ENCODE peak calls at places on chromosomes 13 and 19, in six cellular contexts. W is GM23248, X is tibial artery, L is left cardiac atrium, Z is hepatic stellate cell, R is neural crest cell. C is an unnamed sample.

GRCh38 chr13:40169476-40169875 is 497.0 kb downstream of the FOXO1 start:
- DNase-seq in W (peak), X (no peak), L (no peak), Z (no peak), R (no peak), C (no peak)

GRCh38 chr19:51944798-51945552 is 17.7 kb downstream of the ZNF613 start:
- DNase-seq in W (peak), X (no peak), L (no peak), Z (no peak), R (no peak), C (no peak)

GRCh38 chr19:3083964-3084363 is 10.2 kb upstream of the GNA11 start:
- DNase-seq in W (no peak), X (no peak), L (no peak), Z (no peak), R (no peak), C (no peak)

GRCh38 chr13:39811051-39811450 is 155.6 kb downstream of the COG6 start:
- DNase-seq in W (no peak), X (no peak), L (no peak), Z (no peak), R (no peak), C (no peak)

GRCh38 chr19:32824136-32824835 is 45.3 kb downstream of the SLC7A9 start:
- DNase-seq in W (no peak), X (no peak), L (no peak), Z (no peak), R (no peak), C (no peak)

GRCh38 chr13:26425439-26426358 is 131.8 kb upstream of the WASF3 start:
- DNase-seq in W (no peak), X (no peak), L (peak), Z (peak), R (no peak), C (peak)

GRCh38 chr13:82803341-82803740 is 1078.9 kb downstream of the SLITRK1 start:
- DNase-seq in W (peak), X (no peak), L (no peak), Z (no peak), R (no peak), C (peak)

GRCh38 chr13:20475927-20476691 is 49.5 kb downstream of the CRYL1 start:
- DNase-seq in W (no peak), X (no peak), L (no peak), Z (no peak), R (no peak), C (no peak)

GRCh38 chr19:18117692-18118378 is 20.3 kb downstream of the MAST3 start:
- DNase-seq in W (peak), X (peak), L (peak), Z (peak), R (peak), C (peak)

GRCh38 chr19:56942749-56943148 is 102.2 kb upstream of the PEG3 start:
- DNase-seq in W (peak), X (peak), L (peak), Z (no peak), R (no peak), C (peak)

GRCh38 chr19:18657590-18658365 is 20.9 kb downstream of the KLHL26 start:
- DNase-seq in W (peak), X (peak), L (peak), Z (peak), R (peak), C (peak)

GRCh38 chr13:84917252-84917878 is 881.9 kb downstream of the SLITRK6 start:
- DNase-seq in W (peak), X (no peak), L (no peak), Z (no peak), R (no peak), C (peak)

GRCh38 chr13:29497137-29497654 is 98.3 kb downstream of the SLC7A1 start:
- DNase-seq in W (no peak), X (no peak), L (peak), Z (peak), R (peak), C (no peak)

GRCh38 chr13:44158741-44159632 is 214.6 kb upstream of the SERP2 start:
- DNase-seq in W (no peak), X (peak), L (no peak), Z (no peak), R (no peak), C (no peak)

GRCh38 chr13:41494202-41494601 is 36.9 kb downstream of the RGCC start:
- DNase-seq in W (no peak), X (no peak), L (no peak), Z (no peak), R (no peak), C (no peak)

GRCh38 chr13:79246575-79246949 is 159.5 kb downstream of the RBM26 start:
- DNase-seq in W (no peak), X (no peak), L (no peak), Z (no peak), R (no peak), C (no peak)

GRCh38 chr19:42252365-42253244 is 2.3 kb downstream of the ERF start:
- DNase-seq in W (peak), X (peak), L (peak), Z (peak), R (peak), C (peak)

GRCh38 chr19:13629687-13630357 is 123.5 kb upstream of the CACNA1A start:
- DNase-seq in W (peak), X (no peak), L (no peak), Z (no peak), R (no peak), C (peak)

GRCh38 chr19:1811472-1811894 is 593 bp downstream of the ATP8B3 start:
- DNase-seq in W (peak), X (peak), L (peak), Z (peak), R (no peak), C (peak)

GRCh38 chr13:25046985-25047660 is 48.8 kb upstream of the PABPC3 start:
- DNase-seq in W (peak), X (no peak), L (no peak), Z (peak), R (peak), C (peak)

GRCh38 chr13:99542788-99543406 is 41.6 kb downstream of the TM9SF2 start:
- DNase-seq in W (no peak), X (no peak), L (no peak), Z (no peak), R (no peak), C (no peak)

C was measured in EL.